ENCODE peak calls at places on chromosome 3, in four cellular contexts. One of them, this sample, is unnamed.

GRCh38 chr3:148953094-148953493 is 38.2 kb upstream of the GYG1 start:
- DNase-seq in K562: no peak
- DNase-seq in HepG2: no peak
- DNase-seq in WTC11: no peak
- DNase-seq in this sample: no peak

GRCh38 chr3:53817809-53818208 is 28.4 kb downstream of the CHDH start:
- DNase-seq in WTC11: no peak
- DNase-seq in HepG2: no peak
- DNase-seq in K562: no peak
- DNase-seq in this sample: no peak

GRCh38 chr3:171376125-171376947 is 83.9 kb downstream of the TNIK start:
- DNase-seq in HepG2: no peak
- DNase-seq in K562: no peak
- DNase-seq in WTC11: no peak
- DNase-seq in this sample: no peak

GRCh38 chr3:148962513-148962912 is 28.8 kb upstream of the GYG1 start:
- DNase-seq in K562: peak
- DNase-seq in WTC11: peak
- DNase-seq in HepG2: peak
- DNase-seq in this sample: peak

GRCh38 chr3:37968784-37969600 is 21.6 kb upstream of the VILL start:
- DNase-seq in K562: no peak
- DNase-seq in WTC11: no peak
- DNase-seq in HepG2: no peak
- DNase-seq in this sample: no peak

GRCh38 chr3:48561045-48561736 is 2.4 kb downstream of the UCN2 start:
- DNase-seq in HepG2: peak
- DNase-seq in K562: peak
- DNase-seq in WTC11: peak
- DNase-seq in this sample: no peak

GRCh38 chr3:87792532-87793321 is 266.1 kb downstream of the CGGBP1 start:
- DNase-seq in WTC11: peak
- DNase-seq in HepG2: no peak
- DNase-seq in K562: peak
- DNase-seq in this sample: peak

GRCh38 chr3:177468816-177469590 is 271.7 kb upstream of the TBL1XR1 start:
- DNase-seq in HepG2: no peak
- DNase-seq in WTC11: no peak
- DNase-seq in K562: no peak
- DNase-seq in this sample: no peak

GRCh38 chr3:9102240-9102841 is 139.1 kb upstream of the RAD18 start:
- DNase-seq in K562: no peak
- DNase-seq in HepG2: no peak
- DNase-seq in WTC11: peak
- DNase-seq in this sample: no peak

GRCh38 chr3:156957715-156958114 is 131.6 kb downstream of the LEKR1 start:
- DNase-seq in WTC11: no peak
- DNase-seq in K562: no peak
- DNase-seq in HepG2: no peak
- DNase-seq in this sample: no peak

GRCh38 chr3:52805270-52806039 is 10.9 kb downstream of the ITIH3 start:
- DNase-seq in K562: peak
- DNase-seq in WTC11: no peak
- DNase-seq in HepG2: no peak
- DNase-seq in this sample: no peak

GRCh38 chr3:195302436-195302835 is 31.5 kb upstream of the XXYLT1 start:
- DNase-seq in K562: no peak
- DNase-seq in WTC11: no peak
- DNase-seq in HepG2: no peak
- DNase-seq in this sample: no peak

GRCh38 chr3:23238578-23238977 is 35.5 kb downstream of the UBE2E2 start:
- DNase-seq in WTC11: no peak
- DNase-seq in K562: no peak
- DNase-seq in HepG2: no peak
- DNase-seq in this sample: no peak

GRCh38 chr3:72375237-72376154 is 472.7 kb downstream of the SHQ1 start:
- DNase-seq in HepG2: no peak
- DNase-seq in K562: no peak
- DNase-seq in WTC11: no peak
- DNase-seq in this sample: no peak

GRCh38 chr3:128328546-128329458 is 137.9 kb downstream of the DNAJB8 start:
- DNase-seq in HepG2: no peak
- DNase-seq in WTC11: no peak
- DNase-seq in K562: no peak
- DNase-seq in this sample: no peak

GRCh38 chr3:120780977-120781376 is 38.4 kb downstream of the GTF2E1 start:
- DNase-seq in HepG2: no peak
- DNase-seq in WTC11: no peak
- DNase-seq in K562: no peak
- DNase-seq in this sample: no peak

GRCh38 chr3:117893638-117894037 is 1141.0 kb downstream of the IGSF11 start:
- DNase-seq in HepG2: no peak
- DNase-seq in WTC11: no peak
- DNase-seq in K562: no peak
- DNase-seq in this sample: no peak

GRCh38 chr3:119329551-119329950 is 35.4 kb downstream of the ARHGAP31 start:
- DNase-seq in HepG2: no peak
- DNase-seq in WTC11: no peak
- DNase-seq in K562: no peak
- DNase-seq in this sample: no peak

DNA sequence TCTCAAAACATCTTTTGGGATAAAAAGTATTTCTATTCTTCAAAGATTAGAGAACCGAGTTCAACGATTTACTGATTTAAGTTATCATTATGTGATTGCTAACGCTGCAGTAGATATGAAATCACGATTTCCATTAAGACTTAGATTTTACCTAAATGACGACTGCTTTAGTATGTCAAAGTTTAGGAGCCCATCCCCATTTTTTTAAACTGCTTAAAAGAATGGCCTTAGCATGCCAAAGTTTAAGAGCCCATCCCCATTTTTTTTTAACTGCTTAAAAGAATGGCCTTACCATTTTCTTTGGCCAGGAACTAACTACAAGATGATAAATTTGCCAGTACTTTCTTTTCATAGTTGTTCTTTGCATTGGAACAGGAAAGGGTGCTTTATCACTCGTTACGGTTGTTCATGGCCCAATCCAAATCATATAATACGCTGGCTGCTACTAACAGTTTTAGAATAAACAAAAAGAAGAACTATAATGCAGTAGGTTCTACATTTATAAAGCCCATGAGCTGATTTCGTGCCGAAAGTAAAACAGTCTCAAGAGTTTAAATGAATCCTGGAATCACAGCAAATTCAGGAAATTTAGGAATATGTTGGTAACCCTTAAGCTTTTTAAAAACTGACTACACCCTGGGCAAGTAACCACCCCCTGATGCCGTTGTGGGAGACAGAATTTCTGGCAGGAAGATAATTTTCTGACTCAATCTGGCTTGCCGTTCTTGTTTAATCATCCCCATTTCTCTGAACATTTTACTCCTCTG is 864 bp upstream of the TSC22D2 start:
- DNase-seq in WTC11: no peak
- DNase-seq in HepG2: no peak
- DNase-seq in K562: no peak
- DNase-seq in this sample: no peak
- TF ChIP-seq ELF4 in WTC11: no peak
- TF ChIP-seq ELF4 in HepG2: no peak
- TF ChIP-seq ELF4 in K562: no peak
- TF ChIP-seq ELF4 in this sample: no peak

DNA sequence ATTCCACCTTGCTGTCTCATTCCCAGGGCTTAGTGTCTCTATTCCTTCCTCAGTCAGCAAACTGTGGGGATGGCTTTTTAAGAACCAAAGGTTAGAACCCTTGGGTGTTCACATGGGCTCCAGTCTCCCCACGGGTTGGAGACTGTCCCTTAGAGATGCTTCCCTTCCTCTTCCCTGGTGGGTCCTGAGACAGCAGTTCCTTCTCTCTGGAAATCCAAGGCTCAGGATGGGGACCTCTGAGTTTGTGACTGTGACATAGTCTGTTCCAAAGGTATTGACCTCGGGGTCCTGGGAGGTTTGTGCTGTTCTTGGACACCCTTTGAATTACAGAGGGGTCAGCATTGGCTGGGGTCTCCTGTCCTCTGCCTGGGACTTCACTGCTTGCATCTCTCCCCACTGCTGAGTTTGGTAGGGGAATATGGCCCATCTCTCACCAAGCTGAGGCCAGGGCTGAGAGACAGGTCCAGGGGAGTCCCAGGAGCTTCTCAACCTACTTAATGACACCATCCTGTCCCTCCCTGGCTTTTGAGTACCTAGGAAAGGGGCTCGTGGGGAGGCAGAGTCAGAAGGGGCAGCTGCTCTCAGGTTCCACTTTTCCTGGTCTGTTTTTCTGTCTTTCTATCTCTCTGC is 1.5 kb downstream of the GRM2 start:
- DNase-seq in HepG2: no peak
- DNase-seq in K562: no peak
- DNase-seq in WTC11: peak
- DNase-seq in this sample: no peak
- TF ChIP-seq ELF4 in HepG2: no peak
- TF ChIP-seq ELF4 in K562: no peak
- TF ChIP-seq ELF4 in WTC11: no peak
- TF ChIP-seq ELF4 in this sample: no peak

DNA sequence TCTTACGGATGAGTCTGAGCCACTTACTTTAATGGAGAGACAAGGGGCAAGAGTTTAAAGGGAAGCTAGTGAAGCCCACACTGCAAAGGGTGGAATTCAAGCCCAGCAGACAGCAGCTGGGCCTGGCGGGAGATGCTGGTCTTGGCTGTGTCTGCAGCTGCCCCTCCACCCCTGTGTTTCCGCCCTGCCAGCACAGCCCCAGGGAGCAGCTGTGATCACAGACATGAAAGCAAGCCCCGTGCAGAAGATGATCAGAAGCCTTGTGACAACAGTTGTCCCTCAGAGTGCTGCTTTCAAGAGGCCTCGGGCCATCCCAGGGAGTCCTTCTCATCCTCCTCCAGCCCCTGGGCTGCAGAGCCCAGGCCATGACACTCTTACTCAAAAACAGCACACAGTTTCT is 24.2 kb upstream of the SLC6A1 start:
- DNase-seq in K562: no peak
- DNase-seq in HepG2: no peak
- DNase-seq in WTC11: no peak
- DNase-seq in this sample: no peak
- TF ChIP-seq ELF4 in K562: no peak
- TF ChIP-seq ELF4 in HepG2: no peak
- TF ChIP-seq ELF4 in WTC11: no peak
- TF ChIP-seq ELF4 in this sample: no peak

GRCh38 chr3:147298511-147298982 is 107.8 kb downstream of the ZIC4 start:
- DNase-seq in WTC11: no peak
- DNase-seq in HepG2: peak
- DNase-seq in K562: no peak
- DNase-seq in this sample: no peak
- TF ChIP-seq ELF4 in WTC11: no peak
- TF ChIP-seq ELF4 in HepG2: no peak
- TF ChIP-seq ELF4 in K562: no peak
- TF ChIP-seq ELF4 in this sample: no peak

DNA sequence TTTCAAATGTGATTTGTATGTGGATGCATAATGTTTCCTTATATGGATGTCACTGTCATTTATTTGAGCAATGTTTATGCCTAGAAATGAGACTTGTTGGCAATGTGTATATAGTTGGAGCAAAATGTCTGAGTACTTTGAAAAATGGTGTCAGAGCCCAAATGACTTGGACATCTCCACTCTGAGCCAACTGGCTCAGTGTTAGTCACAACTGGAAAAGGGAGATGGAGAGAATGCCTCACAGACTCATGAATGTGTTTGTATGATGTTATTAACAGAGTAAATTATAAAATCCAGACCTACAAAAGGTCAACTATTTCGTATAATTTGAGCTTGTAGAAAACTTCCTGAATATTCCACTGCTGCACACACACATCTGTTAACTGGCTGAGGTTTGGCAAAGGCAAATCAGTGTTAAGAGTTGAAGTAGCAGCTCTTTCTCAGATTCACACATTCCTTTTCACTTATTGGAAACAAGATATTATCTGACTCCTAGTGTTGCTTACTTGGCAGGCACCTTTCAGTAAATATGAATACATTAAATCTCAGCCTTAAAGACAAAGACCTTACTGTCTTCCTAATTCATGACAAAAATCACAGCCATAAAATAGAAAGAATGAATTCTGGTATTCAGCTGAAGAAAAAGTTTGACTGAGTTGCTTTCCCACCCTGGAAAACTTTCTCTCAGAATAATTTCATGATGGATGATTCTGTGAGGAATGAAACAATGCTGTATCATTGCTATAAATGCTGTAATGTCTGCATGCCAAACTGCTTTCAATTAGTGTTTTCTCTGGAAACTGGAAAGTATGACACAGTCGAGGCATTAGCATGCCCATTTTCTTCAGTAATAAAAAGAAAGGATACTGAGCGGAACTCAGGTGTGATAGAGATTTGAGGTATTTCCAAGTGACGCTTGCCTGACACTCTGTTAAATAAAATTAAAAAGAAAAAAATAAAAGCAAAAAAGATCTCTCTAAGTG is 27.0 kb downstream of the ADIPOQ start:
- DNase-seq in WTC11: no peak
- DNase-seq in HepG2: no peak
- DNase-seq in K562: no peak
- DNase-seq in this sample: no peak
- TF ChIP-seq ELF4 in WTC11: no peak
- TF ChIP-seq ELF4 in HepG2: no peak
- TF ChIP-seq ELF4 in K562: no peak
- TF ChIP-seq ELF4 in this sample: no peak

This sample was measured in HEK293T.